ENCODE peak calls at places on chromosomes 4 and X, in six cellular contexts. N is tibial artery, O is colonic mucosa, L is right lobe of liver, H is heart right ventricle, Z is neural progenitor cell. P is an unnamed sample. For H3K4me1, the result is how much of the 10 kb centered on the place peaks cover.

GRCh38 chr4:138671606-138672084 is 343.9 kb upstream of the NOCT start:
- DNase-seq in N (no peak), O (no peak), L (no peak), H (no peak), Z (no peak), P (no peak)

GRCh38 chrX:40154853-40155616 is 57.3 kb upstream of the BCOR start:
- DNase-seq in N (peak), O (peak), L (peak), H (peak), Z (peak), P (peak)

GRCh38 chrX:109448539-109448938 is 33.3 kb downstream of the GUCY2F start:
- DNase-seq in N (no peak), O (no peak), L (no peak), H (no peak), Z (no peak), P (no peak)

GRCh38 chr4:5446595-5446994 is 261.8 kb downstream of the EVC2 start:
- DNase-seq in N (peak), O (peak), L (no peak), H (no peak), Z (no peak), P (peak)

GRCh38 chr4:54541426-54542118 is 116.2 kb upstream of the KIT start:
- DNase-seq in N (no peak), O (no peak), L (no peak), H (no peak), Z (peak), P (no peak)

GRCh38 chrX:41785685-41786084 is 61.7 kb downstream of the GPR82 start:
- DNase-seq in N (no peak), O (no peak), L (no peak), H (no peak), Z (no peak), P (no peak)

GRCh38 chr4:156473175-156473574 is 498.4 kb downstream of the PDGFC start:
- DNase-seq in N (no peak), O (no peak), L (no peak), H (no peak), Z (no peak), P (no peak)

GRCh38 chr4:158681630-158682029 is 9.5 kb downstream of the ETFDH start:
- DNase-seq in N (no peak), O (no peak), L (no peak), H (no peak), Z (no peak), P (no peak)

GRCh38 chr4:38314663-38315062 is 349.3 kb upstream of the KLF3 start:
- DNase-seq in N (no peak), O (peak), L (peak), H (no peak), Z (no peak), P (no peak)

GRCh38 chr4:106893903-106894302 is 142.2 kb downstream of the DKK2 start:
- DNase-seq in N (peak), O (no peak), L (no peak), H (no peak), Z (no peak), P (no peak)

GRCh38 chrX:259692-260355 is 21.4 kb upstream of the PLCXD1 start:
- DNase-seq in N (no peak), O (peak), L (no peak), H (no peak), Z (peak), P (no peak)

GRCh38 chr4:147096667-147097604 is 151.3 kb upstream of the TTC29 start:
- DNase-seq in N (no peak), O (no peak), L (no peak), H (no peak), Z (peak), P (no peak)

GRCh38 chrX:51144828-51145442 is 187.7 kb upstream of the NUDT10 start:
- DNase-seq in N (no peak), O (peak), L (no peak), H (no peak), Z (peak), P (no peak)

GRCh38 chr4:123555500-123556273 is 159.1 kb downstream of the SPRY1 start:
- DNase-seq in N (peak), O (peak), L (peak), H (peak), Z (no peak), P (peak)

GRCh38 chr4:137283737-137284136 is 248.6 kb downstream of the PCDH18 start:
- DNase-seq in N (no peak), O (no peak), L (no peak), H (no peak), Z (no peak), P (no peak)

GRCh38 chr4:128480945-128481344 is 193.3 kb upstream of the PGRMC2 start:
- DNase-seq in N (no peak), O (no peak), L (no peak), H (no peak), Z (no peak), P (no peak)

GRCh38 chr4:71828450-71828849 is 44.6 kb upstream of the GC start:
- DNase-seq in N (no peak), O (no peak), L (no peak), H (no peak), Z (peak), P (no peak)

GRCh38 chr4:89110541-89110985 is 770 bp upstream of the TIGD2 start:
- DNase-seq in N (no peak), O (no peak), L (no peak), H (no peak), Z (no peak), P (no peak)

GRCh38 chrX:82163701-82164100 is 961.8 kb downstream of the SH3BGRL start:
- DNase-seq in N (no peak), O (no peak), L (no peak), H (no peak), Z (no peak), P (no peak)

GRCh38 chr4:38069271-38069760 is 109.1 kb downstream of the PTTG2 start:
- DNase-seq in N (no peak), O (peak), L (no peak), H (no peak), Z (peak), P (no peak)

GRCh38 chr4:19883841-19884240 is 367.9 kb upstream of the SLIT2 start:
- DNase-seq in N (no peak), O (no peak), L (no peak), H (no peak), Z (no peak), P (no peak)

GRCh38 chr4:40316333-40316781 is 18.8 kb upstream of the CHRNA9 start:
- DNase-seq in N (no peak), O (no peak), L (no peak), H (no peak), Z (no peak), P (no peak)

GRCh38 chr4:76197001-76197743 is 16.5 kb downstream of the SCARB2 start:
- DNase-seq in N (no peak), O (no peak), L (no peak), H (no peak), Z (no peak), P (no peak)

GRCh38 chr4:76198411-76199237 is 15.0 kb downstream of the SCARB2 start:
- DNase-seq in N (peak), O (peak), L (peak), H (peak), Z (peak), P (no peak)

GRCh38 chr4:76200771-76201224 is 12.8 kb downstream of the SCARB2 start:
- DNase-seq in N (no peak), O (peak), L (peak), H (no peak), Z (no peak), P (no peak)

GRCh38 chr4:76197971-76198410 is 15.6 kb downstream of the SCARB2 start:
- DNase-seq in N (no peak), O (no peak), L (no peak), H (no peak), Z (peak), P (no peak)

DNA sequence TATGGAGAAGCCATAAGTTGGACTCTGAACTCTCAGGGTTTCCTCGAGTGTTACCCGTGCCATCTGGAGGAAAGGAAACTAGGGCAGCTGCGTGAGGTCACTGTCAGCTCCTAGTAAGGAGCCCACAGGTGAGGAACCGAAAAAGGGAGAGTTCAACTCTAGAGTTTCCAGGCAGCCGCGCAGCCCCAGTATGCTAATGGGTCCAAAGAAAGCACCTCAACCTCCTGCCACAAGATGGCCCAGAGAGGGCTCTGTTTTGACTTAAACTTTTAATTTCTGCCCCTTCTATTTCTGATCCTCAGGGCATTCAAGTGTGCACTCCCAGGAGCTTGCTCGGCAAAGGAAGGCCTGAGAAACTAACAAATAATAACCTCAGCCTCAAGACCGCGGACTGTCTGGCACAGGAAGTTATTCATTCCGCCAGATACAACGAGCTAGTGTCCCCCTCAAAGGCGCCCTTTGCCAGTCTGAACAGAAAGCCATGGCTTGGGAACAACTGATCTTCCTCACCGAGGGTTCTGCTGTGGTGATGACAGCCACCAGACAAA is 13.9 kb downstream of the SCARB2 start:
- DNase-seq in N (no peak), O (peak), L (no peak), H (no peak), Z (no peak), P (no peak)
- H3K4me1 ChIP-seq in N (half or more), O (half or more), L (under half), H (half or more), Z (under half), P (under half)

GRCh38 chrX:112910418-112910817 is 69.8 kb upstream of the AMOT start:
- DNase-seq in N (no peak), O (no peak), L (no peak), H (no peak), Z (no peak), P (no peak)
- TF ChIP-seq CTCF in N (no peak), O (no peak), L (no peak), H (no peak), Z (peak), P (no peak)

DNA sequence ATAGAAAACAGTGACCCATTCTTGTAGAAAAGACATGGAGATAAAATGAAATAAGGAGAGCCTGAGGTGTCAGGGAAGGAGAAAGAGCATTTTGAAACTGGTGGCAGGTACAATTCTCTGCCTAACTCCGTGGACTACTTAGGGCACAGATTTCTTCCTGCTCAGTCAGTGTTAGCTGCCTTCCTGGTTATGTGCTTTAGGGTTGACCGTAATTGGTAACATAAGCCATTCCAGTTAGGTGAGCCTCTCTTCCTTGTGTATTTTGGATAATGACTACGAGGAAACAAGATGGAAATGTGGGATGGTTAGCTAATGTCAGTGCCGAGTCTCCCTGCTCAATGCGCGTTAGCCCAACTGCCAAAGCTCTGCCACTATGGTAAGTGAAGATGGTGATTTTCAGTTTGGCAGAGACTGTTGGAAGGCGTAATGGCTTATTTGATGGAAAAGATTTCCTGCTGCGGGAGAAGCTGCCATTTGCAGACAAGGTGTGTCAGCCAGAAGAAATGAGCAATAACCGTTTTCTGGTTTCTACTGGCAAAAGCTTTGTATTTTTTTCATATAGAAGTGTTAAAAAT is 174.1 kb downstream of the CBR4 start:
- DNase-seq in N (no peak), O (no peak), L (no peak), H (no peak), Z (no peak), P (no peak)
- H3K4me1 ChIP-seq in N (under half), O (under half), L (under half), H (half or more), Z (under half), P (half or more)

GRCh38 chr4:168713193-168713592 is 216.3 kb downstream of the PALLD start:
- DNase-seq in N (no peak), O (no peak), L (no peak), H (no peak), Z (no peak), P (no peak)

GRCh38 chr4:168711197-168712120 is 214.6 kb downstream of the PALLD start:
- DNase-seq in N (peak), O (no peak), L (no peak), H (no peak), Z (no peak), P (peak)

GRCh38 chr4:168712316-168712855 is 215.5 kb downstream of the PALLD start:
- DNase-seq in N (no peak), O (no peak), L (no peak), H (no peak), Z (no peak), P (no peak)

GRCh38 chr4:168708108-168708507 is 211.3 kb downstream of the PALLD start:
- DNase-seq in N (no peak), O (no peak), L (no peak), H (no peak), Z (no peak), P (no peak)

DNA sequence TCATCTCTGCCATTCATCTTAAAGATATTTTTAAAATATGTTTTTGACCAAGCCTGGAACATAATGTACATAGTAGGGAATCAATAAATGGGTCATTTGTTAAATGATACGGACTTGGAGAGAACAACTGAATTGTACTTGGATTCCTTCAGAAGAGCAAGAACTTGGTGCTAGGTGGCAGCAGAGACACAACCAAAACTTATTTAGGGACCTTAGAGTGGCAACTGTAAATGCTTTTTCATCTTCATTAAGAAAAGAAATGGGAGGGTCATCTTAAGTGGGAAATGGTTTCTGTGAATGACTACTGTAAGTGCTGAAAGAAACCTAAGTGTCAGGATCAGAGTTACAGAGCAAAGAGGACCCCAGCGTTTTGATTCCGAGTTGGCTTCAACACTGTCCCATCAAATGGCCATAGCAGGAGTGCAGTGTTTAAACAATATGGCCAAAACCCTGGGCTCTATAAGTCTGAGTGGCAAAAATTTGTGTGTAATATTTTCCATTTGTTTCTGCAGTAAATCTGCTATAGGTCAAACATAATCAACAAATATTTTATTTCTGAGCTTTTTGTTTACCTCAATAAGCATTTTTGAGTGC is 213.6 kb downstream of the PALLD start:
- DNase-seq in N (no peak), O (peak), L (no peak), H (peak), Z (peak), P (no peak)
- TF ChIP-seq CTCF in N (peak), O (peak), L (peak), H (peak), Z (peak), P (peak)

GRCh38 chr4:7768736-7769135 is 170.9 kb downstream of the AFAP1 start:
- DNase-seq in N (peak), O (no peak), L (peak), H (no peak), Z (no peak), P (no peak)

GRCh38 chr4:7767966-7768365 is 171.7 kb downstream of the AFAP1 start:
- DNase-seq in N (peak), O (no peak), L (peak), H (no peak), Z (no peak), P (no peak)

GRCh38 chr4:7770675-7771050 is 169.0 kb downstream of the AFAP1 start:
- DNase-seq in N (peak), O (no peak), L (peak), H (no peak), Z (no peak), P (no peak)

GRCh38 chr4:7769936-7770674 is 169.6 kb downstream of the AFAP1 start:
- DNase-seq in N (peak), O (no peak), L (peak), H (no peak), Z (peak), P (no peak)

GRCh38 chr4:7769308-7769841 is 170.3 kb downstream of the AFAP1 start:
- DNase-seq in N (peak), O (no peak), L (no peak), H (no peak), Z (no peak), P (no peak)
- H3K4me1 ChIP-seq in N (under half), O (under half), L (under half), H (under half), Z (under half), P (under half)

P was measured in ascending aorta.